ENCODE peak calls at places on chromosomes 2 and 18, in six cellular contexts. X is neural progenitor cell, I is astrocyte of the spinal cord, W is HFFc6, Y is omental fat pad, H is cardiac fibroblast. U is an unnamed sample.

GRCh38 chr18:43751203-43751602 is 473.9 kb upstream of the SYT4 start:
- DNase-seq in X (no peak), I (peak), W (no peak), Y (no peak), H (no peak), U (no peak)

GRCh38 chr2:9975805-9976447 is 24.4 kb downstream of the GRHL1 start:
- DNase-seq in X (no peak), I (peak), W (peak), Y (peak), H (peak), U (no peak)

GRCh38 chr2:207289295-207290018 is 123.7 kb upstream of the KLF7 start:
- DNase-seq in X (no peak), I (no peak), W (no peak), Y (no peak), H (peak), U (no peak)

GRCh38 chr18:50879302-50880107 is 587 bp downstream of the ME2 start:
- DNase-seq in X (no peak), I (peak), W (peak), Y (no peak), H (peak), U (no peak)

GRCh38 chr2:228675715-228676114 is 494.2 kb upstream of the SPHKAP start:
- DNase-seq in X (no peak), I (no peak), W (no peak), Y (no peak), H (no peak), U (no peak)

GRCh38 chr2:156903335-156903734 is 354.2 kb upstream of the GALNT5 start:
- DNase-seq in X (no peak), I (no peak), W (peak), Y (no peak), H (no peak), U (no peak)

GRCh38 chr2:9249036-9249800 is 42.6 kb downstream of the ASAP2 start:
- DNase-seq in X (no peak), I (peak), W (peak), Y (no peak), H (peak), U (no peak)

GRCh38 chr2:102044235-102044920 is 52.6 kb downstream of the IL1R2 start:
- DNase-seq in X (no peak), I (no peak), W (no peak), Y (no peak), H (no peak), U (no peak)

GRCh38 chr2:49770919-49771318 is 616.6 kb upstream of the FSHR start:
- DNase-seq in X (peak), I (peak), W (no peak), Y (no peak), H (peak), U (peak)

GRCh38 chr2:226247289-226248275 is 552.0 kb downstream of the IRS1 start:
- DNase-seq in X (no peak), I (peak), W (peak), Y (no peak), H (peak), U (no peak)

GRCh38 chr2:62663443-62663842 is 42.1 kb upstream of the EHBP1 start:
- DNase-seq in X (no peak), I (peak), W (peak), Y (no peak), H (peak), U (no peak)

GRCh38 chr2:47870668-47871540 is 35.4 kb downstream of the FBXO11 start:
- DNase-seq in X (no peak), I (no peak), W (no peak), Y (no peak), H (no peak), U (no peak)

GRCh38 chr2:84840306-84840705 is 40.6 kb downstream of the TRABD2A start:
- DNase-seq in X (no peak), I (no peak), W (peak), Y (no peak), H (peak), U (no peak)

GRCh38 chr2:203396667-203397066 is 68.5 kb downstream of the ABI2 start:
- DNase-seq in X (peak), I (no peak), W (no peak), Y (no peak), H (peak), U (no peak)

GRCh38 chr2:46548103-46548486 is 68.7 kb downstream of the TMEM247 start:
- DNase-seq in X (no peak), I (no peak), W (no peak), Y (no peak), H (no peak), U (no peak)

GRCh38 chr2:158413581-158413980 is 43.0 kb downstream of the CCDC148 start:
- DNase-seq in X (no peak), I (no peak), W (no peak), Y (no peak), H (no peak), U (no peak)

GRCh38 chr2:42964444-42965081 is 172.2 kb upstream of the HAAO start:
- DNase-seq in X (no peak), I (peak), W (peak), Y (no peak), H (peak), U (no peak)

GRCh38 chr18:48376406-48376805 is 32.8 kb downstream of the ZBTB7C start:
- DNase-seq in X (peak), I (no peak), W (no peak), Y (no peak), H (no peak), U (no peak)

GRCh38 chr18:59144483-59144882 is 4.8 kb downstream of the SEC11C start:
- DNase-seq in X (no peak), I (no peak), W (no peak), Y (no peak), H (no peak), U (no peak)

GRCh38 chr2:240989451-240990265 is 8.8 kb upstream of the SNED1 start:
- DNase-seq in X (peak), I (no peak), W (no peak), Y (no peak), H (peak), U (no peak)

GRCh38 chr2:235116885-235117492 is 165.2 kb downstream of the SH3BP4 start:
- DNase-seq in X (peak), I (peak), W (peak), Y (no peak), H (peak), U (no peak)

GRCh38 chr2:197207106-197207505 is 103.5 kb downstream of the ANKRD44 start:
- DNase-seq in X (peak), I (peak), W (no peak), Y (no peak), H (no peak), U (no peak)

GRCh38 chr2:240206630-240207029 is 66.2 kb upstream of the OTOS start:
- DNase-seq in X (no peak), I (no peak), W (no peak), Y (no peak), H (no peak), U (no peak)

GRCh38 chr2:4882421-4882820 is 809.8 kb upstream of the SOX11 start:
- DNase-seq in X (no peak), I (peak), W (no peak), Y (no peak), H (no peak), U (no peak)

GRCh38 chr2:230758566-230759480 is 46.2 kb downstream of the CAB39 start:
- DNase-seq in X (no peak), I (peak), W (peak), Y (no peak), H (peak), U (no peak)

GRCh38 chr2:212898011-212898410 is 253.4 kb downstream of the IKZF2 start:
- DNase-seq in X (no peak), I (no peak), W (no peak), Y (no peak), H (no peak), U (no peak)

GRCh38 chr2:222518570-222519381 is 94.4 kb downstream of the SGPP2 start:
- DNase-seq in X (peak), I (peak), W (no peak), Y (no peak), H (peak), U (no peak)

GRCh38 chr18:68035709-68036522 is 519.4 kb upstream of the DSEL start:
- DNase-seq in X (no peak), I (peak), W (no peak), Y (no peak), H (peak), U (no peak)

GRCh38 chr2:127700527-127701192 is 637 bp upstream of the SFT2D3 start:
- DNase-seq in X (peak), I (no peak), W (no peak), Y (peak), H (no peak), U (no peak)

GRCh38 chr2:25250331-25251031 is 82.1 kb upstream of the POMC start:
- DNase-seq in X (peak), I (peak), W (peak), Y (no peak), H (peak), U (no peak)

GRCh38 chr2:240596491-240596931 is 10.0 kb downstream of the CAPN10 start:
- DNase-seq in X (no peak), I (no peak), W (no peak), Y (no peak), H (no peak), U (no peak)

GRCh38 chr2:191051177-191051576 is 37.2 kb upstream of the STAT1 start:
- DNase-seq in X (no peak), I (no peak), W (no peak), Y (no peak), H (no peak), U (no peak)

GRCh38 chr2:31233216-31233615 is 736 bp upstream of the EHD3 start:
- DNase-seq in X (no peak), I (peak), W (no peak), Y (no peak), H (no peak), U (no peak)

GRCh38 chr18:44682181-44682870 is 1.6 kb downstream of the SETBP1 start:
- DNase-seq in X (peak), I (no peak), W (no peak), Y (no peak), H (no peak), U (no peak)

GRCh38 chr2:235850289-235850688 is 317.9 kb downstream of the GBX2 start:
- DNase-seq in X (no peak), I (no peak), W (no peak), Y (no peak), H (no peak), U (no peak)

GRCh38 chr2:2720351-2720750 is 389.3 kb upstream of the MYT1L start:
- DNase-seq in X (no peak), I (no peak), W (no peak), Y (no peak), H (no peak), U (no peak)

GRCh38 chr2:227848586-227848985 is 22.8 kb upstream of the DAW1 start:
- DNase-seq in X (no peak), I (no peak), W (no peak), Y (no peak), H (no peak), U (no peak)

GRCh38 chr2:229243880-229244560 is 27.1 kb downstream of the PID1 start:
- DNase-seq in X (no peak), I (no peak), W (no peak), Y (no peak), H (no peak), U (no peak)

DNA sequence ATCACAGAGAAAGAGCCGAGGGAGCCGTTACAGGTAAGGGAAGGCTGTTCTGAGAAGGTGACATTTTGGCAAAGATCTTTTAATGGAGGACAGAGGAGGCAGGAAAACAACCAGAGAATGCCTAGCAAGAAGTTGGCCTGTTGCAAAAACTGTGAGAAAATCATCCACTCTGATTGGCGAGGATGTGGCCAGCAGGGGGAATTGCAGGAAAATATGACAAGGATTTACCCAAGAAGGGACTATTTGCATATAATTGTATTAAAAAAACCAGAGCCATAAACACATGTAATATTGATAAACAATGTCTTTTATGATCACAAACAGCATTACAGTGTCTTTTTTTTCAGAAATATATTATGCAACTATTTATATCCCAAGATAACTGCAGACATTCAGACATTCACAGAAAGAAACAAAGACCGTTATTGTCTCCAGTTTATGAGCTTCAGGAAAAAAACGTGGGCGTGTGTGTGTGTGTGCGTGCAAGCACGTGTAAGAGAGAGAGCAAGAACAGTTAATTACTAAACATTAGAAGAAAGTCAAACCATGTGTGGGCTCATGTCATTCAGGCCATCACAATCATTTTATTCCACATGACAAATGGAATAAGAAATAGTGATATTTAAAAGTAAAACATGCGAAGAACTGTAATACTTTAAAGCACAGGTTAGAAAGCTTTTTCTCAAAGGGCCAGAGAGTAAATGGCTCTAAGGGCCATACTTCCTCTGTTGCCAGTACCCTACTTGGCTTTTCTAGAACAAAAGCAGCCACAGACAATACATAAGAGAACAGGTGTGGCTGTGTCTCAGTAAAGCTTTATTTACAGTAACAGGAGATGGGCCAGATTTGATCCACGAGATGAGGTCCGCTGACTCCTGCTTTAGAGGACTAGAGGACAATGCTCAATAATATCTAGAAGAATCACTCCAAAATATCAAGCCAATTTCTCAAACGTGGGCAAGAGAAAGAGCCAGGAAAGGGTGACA is 324.1 kb downstream of the DLGAP1 start:
- DNase-seq in X (no peak), I (no peak), W (no peak), Y (no peak), H (peak), U (no peak)
- TF ChIP-seq CTCF in X (peak), I (no peak), W (peak), Y (no peak), H (no peak), U (no peak)

GRCh38 chr2:118431188-118431562 is 342.9 kb downstream of the INSIG2 start:
- DNase-seq in X (no peak), I (peak), W (no peak), Y (no peak), H (peak), U (no peak)
- TF ChIP-seq CTCF in X (peak), I (no peak), W (no peak), Y (no peak), H (peak), U (no peak)

DNA sequence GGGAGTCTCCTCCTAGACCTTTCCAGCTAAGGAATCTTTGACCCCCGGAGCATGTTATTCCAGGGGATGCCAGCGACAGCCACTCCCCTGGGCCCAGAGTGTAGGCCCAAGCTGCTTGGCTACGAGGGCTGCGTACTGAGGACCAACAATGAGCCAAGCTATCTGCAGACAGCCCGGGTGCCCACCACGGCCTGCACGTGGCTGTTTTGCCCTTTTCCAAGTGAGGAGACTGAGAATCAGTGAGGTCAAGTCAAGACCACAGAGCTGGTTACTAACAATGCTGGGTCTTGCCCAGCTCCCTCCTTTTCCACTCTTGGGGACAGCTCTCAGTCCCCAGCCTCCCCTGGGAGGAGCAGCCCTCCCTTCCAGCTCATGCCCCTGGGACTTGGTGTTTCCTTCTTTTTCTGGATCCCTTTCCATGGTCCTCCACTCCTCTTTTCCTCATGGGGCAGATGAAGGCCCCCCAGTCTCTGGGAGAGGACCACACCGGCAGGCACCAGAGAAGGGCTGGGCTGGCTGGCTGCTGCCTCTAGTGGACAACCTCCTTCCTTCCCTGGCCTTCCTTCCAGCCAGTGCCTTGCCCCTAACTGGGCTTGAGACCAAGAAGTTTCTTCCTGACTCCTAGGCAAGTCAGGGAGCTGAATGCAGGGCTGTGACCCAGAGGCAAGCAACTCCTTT is 550 bp upstream of the MALL start:
- DNase-seq in X (peak), I (peak), W (peak), Y (no peak), H (peak), U (no peak)
- TF ChIP-seq CTCF in X (peak), I (peak), W (peak), Y (no peak), H (peak), U (peak)

GRCh38 chr2:182187130-182187529 is 201.5 kb downstream of the PPP1R1C start:
- DNase-seq in X (no peak), I (no peak), W (no peak), Y (no peak), H (no peak), U (no peak)
- TF ChIP-seq CTCF in X (no peak), I (no peak), W (no peak), Y (no peak), H (no peak), U (no peak)

GRCh38 chr2:54773838-54774237 is 50.4 kb downstream of the EML6 start:
- DNase-seq in X (peak), I (no peak), W (no peak), Y (no peak), H (peak), U (no peak)
- TF ChIP-seq CTCF in X (peak), I (peak), W (peak), Y (no peak), H (peak), U (peak)

U was measured in progenitor cell of endocrine pancreas.